ENCODE peak calls at places on chromosomes 11 and 22, in four cellular contexts. P is GM12878, C is K562, G is HepG2. I is an unnamed sample.

GRCh38 chr22:27224485-27225364 is 567.3 kb downstream of the MIAT start:
- DNase-seq in P (no peak), C (no peak), G (no peak), I (no peak)

GRCh38 chr11:68688881-68689280 is 4.5 kb downstream of the GAL start:
- DNase-seq in P (no peak), C (no peak), G (no peak), I (no peak)

GRCh38 chr11:66315921-66316811 is 678 bp downstream of the CD248 start:
- DNase-seq in P (no peak), C (no peak), G (no peak), I (no peak)

GRCh38 chr11:132551011-132551410 is 981.3 kb downstream of the OPCML start:
- DNase-seq in P (no peak), C (no peak), G (no peak), I (no peak)

GRCh38 chr22:18152519-18152918 is 2.5 kb downstream of the USP18 start:
- DNase-seq in P (peak; percentile 26), C (no peak), G (no peak), I (no peak)

GRCh38 chr22:23523746-23524145 is 56.3 kb downstream of the IGLL1 start:
- DNase-seq in P (no peak), C (no peak), G (no peak), I (no peak)

GRCh38 chr11:35148163-35148562 is 9.2 kb downstream of the CD44 start:
- DNase-seq in P (no peak), C (no peak), G (no peak), I (no peak)

GRCh38 chr11:83682645-83682973 is 396.4 kb upstream of the CCDC90B start:
- DNase-seq in P (no peak), C (peak; percentile 16), G (no peak), I (no peak)

GRCh38 chr11:133833101-133833898 is 12.0 kb downstream of the SPATA19 start:
- DNase-seq in P (no peak), C (no peak), G (no peak), I (no peak)

GRCh38 chr11:110349109-110349996 is 52.9 kb upstream of the RDX start:
- DNase-seq in P (peak; percentile 94), C (no peak), G (no peak), I (no peak)

GRCh38 chr11:312092-312816 is 1.6 kb upstream of the IFITM1 start:
- DNase-seq in P (no peak), C (peak; percentile 66), G (no peak), I (no peak)

GRCh38 chr22:46147061-46147460 is 3.3 kb upstream of the PPARA start:
- DNase-seq in P (no peak), C (no peak), G (no peak), I (no peak)

GRCh38 chr11:129077191-129077590 is 114.9 kb downstream of the ARHGAP32 start:
- DNase-seq in P (no peak), C (no peak), G (no peak), I (no peak)

GRCh38 chr22:30556388-30556787 is 9.8 kb upstream of the SEC14L6 start:
- DNase-seq in P (no peak), C (no peak), G (no peak), I (no peak)

GRCh38 chr11:77046060-77046501 is 11.9 kb downstream of the B3GNT6 start:
- DNase-seq in P (no peak), C (peak; percentile 80), G (no peak), I (peak; percentile 76)

GRCh38 chr11:40683010-40683409 is 776.4 kb downstream of the LRRC4C start:
- DNase-seq in P (no peak), C (no peak), G (no peak), I (no peak)

GRCh38 chr22:44364750-44365118 is 52.0 kb upstream of the SHISAL1 start:
- DNase-seq in P (no peak), C (no peak), G (no peak), I (no peak)

GRCh38 chr22:26828311-26828710 is 170.9 kb downstream of the MIAT start:
- DNase-seq in P (no peak), C (no peak), G (no peak), I (no peak)

GRCh38 chr11:91837649-91838330 is 386.8 kb upstream of the FAT3 start:
- DNase-seq in P (no peak), C (no peak), G (no peak), I (no peak)

DNA sequence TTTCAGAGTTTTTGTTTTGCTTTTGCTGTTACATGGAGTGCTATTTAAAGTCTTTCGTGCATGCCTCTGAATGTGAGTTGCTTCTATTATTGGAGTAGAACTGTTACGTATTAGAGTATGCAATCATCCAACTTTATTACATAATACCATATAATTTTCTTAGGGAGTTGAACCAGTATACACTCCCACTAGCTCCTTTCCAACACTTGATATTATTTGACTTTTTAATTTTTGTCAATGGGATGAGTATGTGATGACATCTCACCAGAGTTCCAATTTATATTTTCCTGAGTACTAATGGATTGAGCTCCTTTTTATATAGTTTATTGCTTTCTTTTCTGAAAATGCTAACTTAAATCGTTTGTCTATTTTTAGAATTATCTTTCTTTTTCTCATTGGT is 90.9 kb downstream of the GRAMD1B start:
- DNase-seq in P (no peak), C (no peak), G (no peak), I (no peak)
- TF ChIP-seq TARDBP in P (no peak), C (no peak), G (no peak), I (no peak)

DNA sequence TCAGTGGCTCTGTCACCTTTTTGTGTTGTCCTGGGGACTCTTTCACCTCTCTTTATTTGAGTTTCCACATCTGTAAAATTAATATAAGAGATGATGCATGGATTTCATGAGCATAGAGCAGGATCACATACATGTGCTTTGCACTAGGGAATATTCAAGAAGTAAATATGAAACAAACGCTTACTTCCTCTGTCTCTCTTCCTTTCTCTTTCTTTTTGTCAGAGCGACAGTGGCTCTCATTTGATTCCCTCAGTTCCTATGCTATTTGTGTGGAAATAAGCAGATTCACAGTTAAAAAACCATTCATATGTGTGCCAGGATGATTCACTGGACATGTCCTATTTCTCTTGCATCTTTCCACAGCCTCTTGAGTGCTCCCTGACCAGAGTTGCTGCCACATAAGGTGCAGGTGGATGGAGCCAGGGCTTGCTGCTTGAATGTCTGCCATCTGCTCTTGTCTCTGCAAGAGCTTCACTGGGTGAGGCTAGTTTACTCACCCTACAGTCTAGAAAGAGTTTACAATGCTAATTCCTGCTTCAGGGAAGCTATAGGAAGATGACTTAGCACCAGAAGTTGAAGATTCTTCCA is 532.9 kb downstream of the ETS1 start:
- DNase-seq in P (no peak), C (no peak), G (no peak), I (no peak)
- TF ChIP-seq TARDBP in P (no peak), C (no peak), G (no peak), I (no peak)

DNA sequence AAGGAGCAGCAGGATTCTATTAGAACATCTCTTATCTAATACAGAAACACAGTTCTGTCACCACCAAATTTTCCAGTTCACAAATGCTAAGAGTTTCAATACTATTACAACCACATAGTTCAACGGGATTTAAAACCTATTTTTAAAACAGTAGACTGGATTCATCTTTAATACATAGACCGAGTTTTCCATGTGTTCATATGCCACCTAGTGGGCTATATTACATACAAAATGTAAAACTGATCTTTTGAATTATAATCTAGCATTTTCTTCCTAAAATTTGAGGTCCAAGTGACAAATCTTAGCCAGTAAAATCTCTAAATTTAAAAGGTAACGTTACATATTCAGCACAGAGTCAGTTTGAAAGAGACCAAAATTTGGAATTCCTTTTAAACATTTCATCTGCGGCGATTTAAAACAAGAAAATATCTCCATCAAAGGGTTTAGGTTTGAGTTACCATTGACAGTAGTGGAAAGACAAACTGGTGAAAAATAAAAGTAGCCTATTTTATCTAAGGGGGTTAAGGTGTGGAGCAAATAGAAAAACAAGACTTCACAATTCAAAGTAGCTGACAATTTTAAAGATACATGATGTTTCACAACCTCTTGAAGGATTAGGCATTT is 269.3 kb upstream of the MPPED2 start:
- DNase-seq in P (no peak), C (no peak), G (peak; percentile 2), I (no peak)
- TF ChIP-seq TARDBP in P (no peak), C (no peak), G (no peak), I (no peak)

GRCh38 chr11:70467196-70468085 is 69.1 kb downstream of the CTTN start:
- DNase-seq in P (peak; percentile 45), C (peak; percentile 66), G (peak; percentile 33), I (peak; percentile 62)
- TF ChIP-seq TARDBP in P (no peak), C (no peak), G (no peak), I (no peak)

DNA sequence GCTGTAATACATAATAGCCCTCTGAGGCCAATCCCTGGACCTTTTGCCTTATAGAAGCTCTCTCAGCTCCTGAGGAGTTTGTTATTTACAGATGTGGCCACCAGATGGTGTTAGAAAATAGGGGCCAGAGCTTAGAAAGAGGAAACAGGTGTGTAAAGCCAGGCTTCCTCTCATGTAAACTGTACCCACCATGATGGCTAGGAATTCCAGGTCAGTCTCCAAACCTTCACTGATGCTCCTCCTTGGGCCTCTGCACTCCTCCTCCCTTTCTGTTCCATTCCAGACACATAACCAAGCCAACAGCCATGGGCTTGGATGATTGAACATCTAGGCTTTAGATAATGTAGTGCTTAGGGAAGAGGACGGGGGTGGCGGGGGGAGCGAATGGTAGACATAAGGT is 39.7 kb downstream of the USP35 start:
- DNase-seq in P (peak; percentile 51), C (peak; percentile 73), G (peak; percentile 65), I (peak; percentile 45)
- TF ChIP-seq TARDBP in P (no peak), C (no peak), G (no peak), I (no peak)

GRCh38 chr11:12003815-12004214 is 4.6 kb downstream of the DKK3 start:
- DNase-seq in P (no peak), C (no peak), G (no peak), I (no peak)

GRCh38 chr11:12005061-12005460 is 3.4 kb downstream of the DKK3 start:
- DNase-seq in P (no peak), C (no peak), G (no peak), I (no peak)

GRCh38 chr11:12006552-12007229 is 1.7 kb downstream of the DKK3 start:
- DNase-seq in P (no peak), C (no peak), G (no peak), I (no peak)

GRCh38 chr11:12007230-12007593 is 1.2 kb downstream of the DKK3 start:
- DNase-seq in P (no peak), C (no peak), G (no peak), I (no peak)

GRCh38 chr11:12005476-12005875 is 3.0 kb downstream of the DKK3 start:
- DNase-seq in P (no peak), C (no peak), G (no peak), I (no peak)
- TF ChIP-seq TARDBP in P (no peak), C (no peak), G (no peak), I (no peak)

DNA sequence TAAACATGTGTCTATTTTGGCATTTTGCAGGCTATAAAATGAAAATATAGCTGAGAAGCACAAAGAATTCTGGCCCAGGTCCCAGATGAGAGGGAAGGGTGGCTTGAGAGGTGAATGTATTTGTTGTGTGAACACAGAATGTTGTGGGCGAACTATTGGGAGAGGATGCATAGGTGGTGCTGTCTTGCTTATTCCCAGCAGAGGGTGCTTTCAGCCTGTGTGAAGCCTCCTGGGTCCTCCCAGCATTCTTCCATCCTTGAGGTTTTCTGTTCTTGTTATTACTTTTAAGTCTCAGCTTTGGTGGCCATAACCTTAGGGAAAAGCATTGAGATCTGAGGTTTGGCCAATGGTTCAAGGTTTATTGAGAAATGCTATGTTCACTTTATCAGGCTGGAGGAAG is 108.7 kb upstream of the SNX19 start:
- DNase-seq in P (no peak), C (peak; percentile 6), G (peak; percentile 5), I (peak; percentile 16)
- TF ChIP-seq TARDBP in P (no peak), C (no peak), G (no peak), I (no peak)

I was measured in HEK293T.